ENCODE peak calls at places on chromosomes 6 and 20, in five cellular contexts. Q, T, W, B and R are unnamed samples.

GRCh38 chr6:166304106-166304505 is 4.1 kb downstream of the PRR18 start:
- DNase-seq in Q (no peak), T (no peak), W (no peak), B (peak), R (no peak)

GRCh38 chr20:61737812-61738443 is 327.8 kb downstream of the TAF4 start:
- DNase-seq in Q (no peak), T (no peak), W (no peak), B (no peak), R (no peak)

GRCh38 chr6:51292659-51293058 is 474.0 kb downstream of the TFAP2B start:
- DNase-seq in Q (no peak), T (no peak), W (no peak), B (no peak), R (no peak)

GRCh38 chr6:133705071-133705470 is 183.8 kb upstream of the TCF21 start:
- DNase-seq in Q (no peak), T (no peak), W (no peak), B (no peak), R (no peak)

GRCh38 chr20:58614984-58615760 is 35.9 kb upstream of the STX16 start:
- DNase-seq in Q (no peak), T (no peak), W (peak), B (no peak), R (no peak)

GRCh38 chr6:621916-622315 is 35.0 kb downstream of the HUS1B start:
- DNase-seq in Q (no peak), T (no peak), W (no peak), B (no peak), R (no peak)

GRCh38 chr20:23602699-23603098 is 3.0 kb downstream of the CST9 start:
- DNase-seq in Q (no peak), T (no peak), W (no peak), B (no peak), R (no peak)

GRCh38 chr20:12112089-12112474 is 194.4 kb downstream of the BTBD3 start:
- DNase-seq in Q (no peak), T (no peak), W (no peak), B (no peak), R (no peak)

GRCh38 chr6:43005844-43006243 is 7.9 kb downstream of the MEA1 start:
- DNase-seq in Q (no peak), T (no peak), W (no peak), B (no peak), R (no peak)

GRCh38 chr6:34172961-34173775 is 27.3 kb upstream of the GRM4 start:
- DNase-seq in Q (no peak), T (no peak), W (no peak), B (no peak), R (peak)

GRCh38 chr20:5718896-5719595 is 31.2 kb upstream of the SHLD1 start:
- DNase-seq in Q (no peak), T (no peak), W (peak), B (no peak), R (no peak)

GRCh38 chr6:7050911-7051779 is 56.6 kb upstream of the RREB1 start:
- DNase-seq in Q (peak), T (peak), W (peak), B (peak), R (no peak)

GRCh38 chr6:170437719-170438401 is 115.2 kb downstream of the PSMB1 start:
- DNase-seq in Q (no peak), T (no peak), W (no peak), B (no peak), R (no peak)

GRCh38 chr6:16415677-16416076 is 177.3 kb downstream of the GMPR start:
- DNase-seq in Q (no peak), T (no peak), W (no peak), B (no peak), R (no peak)

GRCh38 chr6:16421462-16421960 is 183.1 kb downstream of the GMPR start:
- DNase-seq in Q (no peak), T (no peak), W (no peak), B (no peak), R (no peak)

GRCh38 chr6:16420332-16420714 is 181.9 kb downstream of the GMPR start:
- DNase-seq in Q (no peak), T (no peak), W (no peak), B (no peak), R (no peak)

GRCh38 chr6:16420715-16421461 is 182.5 kb downstream of the GMPR start:
- DNase-seq in Q (peak), T (peak), W (peak), B (peak), R (no peak)

GRCh38 chr6:16419636-16420331 is 181.4 kb downstream of the GMPR start:
- DNase-seq in Q (no peak), T (no peak), W (no peak), B (no peak), R (no peak)
- H3K27ac ChIP-seq in Q (peak), T (no peak), W (no peak), B (no peak), R (no peak)

GRCh38 chr20:2361035-2361593 is 19.6 kb upstream of the TGM6 start:
- DNase-seq in Q (no peak), T (no peak), W (no peak), B (no peak), R (no peak)
- H3K27ac ChIP-seq in Q (no peak), T (no peak), W (no peak), B (no peak), R (no peak)

GRCh38 chr6:11194399-11195274 is 37.8 kb downstream of the NEDD9 start:
- DNase-seq in Q (no peak), T (no peak), W (no peak), B (peak), R (peak)
- H3K27ac ChIP-seq in Q (no peak), T (peak), W (no peak), B (peak), R (peak)

GRCh38 chr6:37990762-37991525 is 171.4 kb downstream of the ZFAND3 start:
- DNase-seq in Q (no peak), T (no peak), W (no peak), B (peak), R (no peak)
- H3K27ac ChIP-seq in Q (no peak), T (peak), W (no peak), B (no peak), R (peak)

DNA sequence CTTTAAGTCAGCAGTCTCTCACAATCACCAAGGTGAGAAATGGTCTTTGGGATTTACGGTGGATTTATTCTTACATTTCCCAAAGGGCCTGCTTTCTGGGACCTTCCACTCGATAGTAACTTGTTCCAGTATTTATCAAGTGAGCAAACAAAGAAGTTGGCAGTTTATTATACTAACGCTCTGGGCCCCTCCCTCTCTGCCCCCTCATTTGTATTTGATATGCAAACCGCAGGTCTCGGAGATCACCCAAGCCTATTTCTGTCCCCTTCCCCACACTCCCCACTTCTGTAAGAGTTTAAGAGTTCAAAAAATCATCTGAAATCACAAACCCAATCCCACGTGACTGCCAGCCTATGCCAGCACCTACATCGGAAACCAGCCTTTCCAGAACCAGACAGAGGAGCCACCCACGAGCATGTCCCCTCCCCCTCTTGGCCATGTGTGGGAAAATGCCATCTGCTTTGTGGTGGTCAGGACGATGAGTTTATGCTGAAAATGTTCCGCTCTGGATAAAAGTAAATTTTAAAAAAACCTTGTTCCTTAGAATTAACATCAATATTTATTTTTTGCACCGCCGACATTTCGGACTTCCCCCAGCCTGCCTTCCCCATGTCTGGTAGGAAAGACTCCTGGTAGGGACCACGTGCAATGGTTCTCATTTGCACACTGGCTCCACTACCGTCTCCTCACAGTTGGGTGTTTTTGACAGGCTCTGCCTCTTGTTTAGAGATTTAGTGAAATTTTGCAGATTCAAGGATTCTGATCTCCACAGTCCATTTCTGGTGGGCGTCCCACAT is 281.0 kb downstream of the TFAP2C start:
- DNase-seq in Q (no peak), T (no peak), W (peak), B (no peak), R (no peak)
- H3K27ac ChIP-seq in Q (no peak), T (no peak), W (no peak), B (no peak), R (no peak)

GRCh38 chr20:10705801-10706459 is 32.1 kb upstream of the JAG1 start:
- DNase-seq in Q (no peak), T (peak), W (no peak), B (no peak), R (no peak)
- H3K27ac ChIP-seq in Q (no peak), T (no peak), W (no peak), B (no peak), R (peak)

GRCh38 chr20:53920647-53921245 is 149.6 kb downstream of the BCAS1 start:
- DNase-seq in Q (no peak), T (no peak), W (no peak), B (no peak), R (no peak)

GRCh38 chr20:53921443-53921973 is 148.9 kb downstream of the BCAS1 start:
- DNase-seq in Q (no peak), T (peak), W (no peak), B (no peak), R (no peak)

GRCh38 chr20:53918949-53919361 is 151.4 kb downstream of the BCAS1 start:
- DNase-seq in Q (no peak), T (peak), W (no peak), B (peak), R (no peak)

GRCh38 chr20:53918010-53918311 is 152.4 kb downstream of the BCAS1 start:
- DNase-seq in Q (no peak), T (no peak), W (no peak), B (no peak), R (no peak)

GRCh38 chr20:53919886-53920285 is 150.5 kb downstream of the BCAS1 start:
- DNase-seq in Q (no peak), T (no peak), W (no peak), B (no peak), R (no peak)
- H3K27ac ChIP-seq in Q (no peak), T (no peak), W (no peak), B (peak), R (no peak)

GRCh38 chr6:87754828-87755227 is 52.8 kb upstream of the AKIRIN2 start:
- DNase-seq in Q (no peak), T (no peak), W (no peak), B (no peak), R (no peak)
- H3K27ac ChIP-seq in Q (no peak), T (no peak), W (no peak), B (no peak), R (no peak)

DNA sequence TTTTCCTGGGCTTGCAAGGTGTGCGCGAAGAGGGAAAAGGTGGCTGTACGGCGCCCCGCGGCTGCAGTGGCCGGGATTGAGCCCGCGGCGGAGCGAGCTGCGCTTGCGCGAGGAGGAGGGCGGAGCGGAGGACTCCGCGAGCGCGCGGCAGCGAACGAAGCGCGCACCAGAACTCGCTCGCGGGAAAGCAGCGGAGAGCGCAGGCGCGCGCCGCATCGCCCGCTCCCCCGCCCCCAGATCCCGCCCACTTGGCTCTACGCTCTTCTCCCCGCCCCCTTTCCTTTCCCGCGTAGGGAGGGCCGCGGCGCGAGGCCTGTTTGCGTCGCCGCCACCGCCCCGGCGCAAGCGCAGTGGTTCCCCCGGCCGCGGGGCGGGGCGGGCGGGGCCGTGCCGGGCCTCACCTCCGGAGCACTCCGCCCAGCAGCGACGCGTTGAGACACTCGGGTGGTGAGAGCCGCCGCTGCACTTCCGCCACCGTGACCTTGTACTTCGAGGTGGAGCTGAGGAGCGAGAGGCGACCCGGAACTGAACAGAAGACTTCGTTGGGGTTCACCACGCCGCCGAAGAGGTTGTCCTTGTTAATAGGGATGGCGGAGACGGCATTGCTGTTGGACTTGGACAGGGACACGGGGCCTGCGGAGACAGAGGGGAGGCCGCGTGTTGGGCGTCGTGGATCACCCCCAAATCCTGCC is 10.6 kb downstream of the TFAP2A start:
- DNase-seq in Q (peak), T (peak), W (peak), B (peak), R (no peak)
- H3K27ac ChIP-seq in Q (peak), T (peak), W (peak), B (peak), R (peak)

GRCh38 chr6:89562114-89562815 is 76.3 kb downstream of the LYRM2 start:
- DNase-seq in Q (no peak), T (no peak), W (no peak), B (peak), R (no peak)
- H3K27ac ChIP-seq in Q (no peak), T (no peak), W (no peak), B (no peak), R (peak)